ENCODE peak calls at places on chromosomes 11 and 22, in seven cellular contexts. N is stomach, M is Peyer's patch, E is IMR-90, W is suprapubic skin, L is GM12878, I is body of pancreas. T is an unnamed sample.

GRCh38 chr11:2520736-2521035 is 75.9 kb downstream of the KCNQ1 start:
- DNase-seq in L (no peak), I (peak), W (no peak), N (peak), E (no peak), M (no peak), T (no peak)

GRCh38 chr11:6611092-6612007 is 666 bp downstream of the TAF10 start:
- DNase-seq in I (peak), W (peak), E (peak), M (peak), N (no peak), L (no peak), T (no peak)

GRCh38 chr11:93497575-93497974 is 45.6 kb downstream of the SMCO4 start:
- DNase-seq in M (no peak), I (no peak), E (no peak), W (no peak), N (no peak), L (no peak), T (no peak)

GRCh38 chr22:38267086-38267485 is 5.7 kb downstream of the TMEM184B start:
- DNase-seq in E (peak), W (no peak), L (no peak), N (no peak), I (no peak), M (no peak), T (no peak)

GRCh38 chr11:35967042-35967441 is 23.2 kb downstream of the LDLRAD3 start:
- DNase-seq in N (no peak), E (no peak), W (no peak), L (no peak), I (no peak), M (no peak), T (no peak)

GRCh38 chr11:19365743-19366410 is 125.1 kb upstream of the E2F8 start:
- DNase-seq in I (no peak), W (no peak), M (no peak), L (no peak), N (no peak), E (no peak), T (no peak)

GRCh38 chr11:32200448-32200847 is 109.6 kb downstream of the RCN1 start:
- DNase-seq in L (no peak), I (no peak), E (no peak), M (no peak), N (no peak), W (no peak), T (no peak)

GRCh38 chr11:133181066-133181465 is 351.2 kb downstream of the OPCML start:
- DNase-seq in M (no peak), L (no peak), W (no peak), I (no peak), E (no peak), N (peak), T (no peak)

GRCh38 chr11:44066732-44067131 is 662 bp downstream of the ACCS start:
- DNase-seq in E (peak), W (no peak), M (peak), I (peak), L (no peak), N (no peak), T (no peak)

GRCh38 chr11:45146072-45147016 is at the start of gene PRDM11:
- DNase-seq in W (peak), I (peak), M (no peak), L (no peak), E (peak), N (peak), T (no peak)

GRCh38 chr11:73152086-73152853 is 10.2 kb upstream of the FCHSD2 start:
- DNase-seq in M (peak), E (no peak), I (no peak), L (no peak), N (peak), W (no peak), T (no peak)

GRCh38 chr11:114095899-114096298 is 36.4 kb downstream of the ZBTB16 start:
- DNase-seq in W (no peak), M (no peak), N (no peak), L (no peak), I (no peak), E (no peak), T (no peak)

GRCh38 chr11:107017433-107018227 is 646 bp downstream of the GUCY1A2 start:
- DNase-seq in E (no peak), M (no peak), N (no peak), W (peak), I (peak), L (no peak), T (no peak)

GRCh38 chr22:17990942-17991341 is 33.4 kb downstream of the MICAL3 start:
- DNase-seq in E (no peak), M (no peak), I (no peak), N (no peak), L (no peak), W (no peak), T (no peak)

GRCh38 chr22:40757071-40757470 is 62.1 kb downstream of the SLC25A17 start:
- DNase-seq in I (no peak), N (no peak), M (no peak), W (no peak), E (peak), L (no peak), T (no peak)

GRCh38 chr22:40723396-40723933 is 44.2 kb downstream of the MCHR1 start:
- DNase-seq in I (no peak), E (no peak), N (no peak), L (no peak), M (no peak), W (no peak), T (no peak)

GRCh38 chr11:130549393-130549999 is 101.1 kb downstream of the ADAMTS15 start:
- DNase-seq in E (no peak), I (no peak), M (no peak), W (no peak), L (no peak), N (no peak), T (no peak)

GRCh38 chr11:134266841-134267251 is 9.3 kb upstream of the GLB1L3 start:
- DNase-seq in W (no peak), I (no peak), E (peak), M (no peak), N (no peak), L (no peak), T (no peak)

GRCh38 chr11:7536102-7536501 is 22.3 kb downstream of the PPFIBP2 start:
- DNase-seq in I (peak), W (peak), L (no peak), N (no peak), M (peak), E (no peak), T (no peak)

GRCh38 chr11:22337571-22338464 is at the start of gene SLC17A6:
- DNase-seq in I (peak), M (no peak), L (no peak), W (no peak), N (no peak), E (peak), T (no peak)

GRCh38 chr22:45672564-45673481 is 1.2 kb downstream of the ATXN10 start:
- DNase-seq in M (no peak), W (no peak), I (no peak), L (no peak), N (no peak), E (no peak), T (no peak)

GRCh38 chr11:28448186-28448585 is 340.0 kb downstream of the METTL15 start:
- DNase-seq in M (no peak), I (no peak), E (peak), N (no peak), L (no peak), W (no peak), T (no peak)

GRCh38 chr22:20422271-20422958 is 15.2 kb downstream of the SCARF2 start:
- DNase-seq in M (no peak), L (no peak), I (no peak), N (no peak), W (peak), E (peak), T (no peak)

GRCh38 chr22:34036936-34037335 is 116.7 kb upstream of the LARGE1 start:
- DNase-seq in L (no peak), N (no peak), E (no peak), I (no peak), M (no peak), W (no peak), T (no peak)

GRCh38 chr11:11849127-11849746 is 7.5 kb downstream of the USP47 start:
- DNase-seq in L (peak), I (peak), W (no peak), E (peak), M (peak), N (peak), T (no peak)

GRCh38 chr11:111531687-111532364 is 8.7 kb upstream of the LAYN start:
- DNase-seq in M (no peak), I (no peak), N (no peak), E (peak), L (peak), W (no peak), T (no peak)
- TF ChIP-seq POLR2A in M (no peak), I (no peak), N (no peak), E (no peak), L (no peak), W (no peak), T (no peak)

GRCh38 chr11:60699282-60699681 is at the start of gene MS4A8:
- DNase-seq in W (no peak), L (no peak), E (no peak), N (no peak), M (peak), I (peak), T (no peak)

GRCh38 chr11:60703374-60703773 is 4.0 kb downstream of the MS4A8 start:
- DNase-seq in E (no peak), W (no peak), L (no peak), N (no peak), M (no peak), I (peak), T (no peak)

GRCh38 chr11:60705895-60706294 is 6.5 kb downstream of the MS4A8 start:
- DNase-seq in L (no peak), N (no peak), E (no peak), M (no peak), W (no peak), I (no peak), T (no peak)

GRCh38 chr11:60701509-60701818 is 2.1 kb downstream of the MS4A8 start:
- DNase-seq in M (no peak), I (no peak), E (no peak), W (no peak), N (no peak), L (no peak), T (no peak)

DNA sequence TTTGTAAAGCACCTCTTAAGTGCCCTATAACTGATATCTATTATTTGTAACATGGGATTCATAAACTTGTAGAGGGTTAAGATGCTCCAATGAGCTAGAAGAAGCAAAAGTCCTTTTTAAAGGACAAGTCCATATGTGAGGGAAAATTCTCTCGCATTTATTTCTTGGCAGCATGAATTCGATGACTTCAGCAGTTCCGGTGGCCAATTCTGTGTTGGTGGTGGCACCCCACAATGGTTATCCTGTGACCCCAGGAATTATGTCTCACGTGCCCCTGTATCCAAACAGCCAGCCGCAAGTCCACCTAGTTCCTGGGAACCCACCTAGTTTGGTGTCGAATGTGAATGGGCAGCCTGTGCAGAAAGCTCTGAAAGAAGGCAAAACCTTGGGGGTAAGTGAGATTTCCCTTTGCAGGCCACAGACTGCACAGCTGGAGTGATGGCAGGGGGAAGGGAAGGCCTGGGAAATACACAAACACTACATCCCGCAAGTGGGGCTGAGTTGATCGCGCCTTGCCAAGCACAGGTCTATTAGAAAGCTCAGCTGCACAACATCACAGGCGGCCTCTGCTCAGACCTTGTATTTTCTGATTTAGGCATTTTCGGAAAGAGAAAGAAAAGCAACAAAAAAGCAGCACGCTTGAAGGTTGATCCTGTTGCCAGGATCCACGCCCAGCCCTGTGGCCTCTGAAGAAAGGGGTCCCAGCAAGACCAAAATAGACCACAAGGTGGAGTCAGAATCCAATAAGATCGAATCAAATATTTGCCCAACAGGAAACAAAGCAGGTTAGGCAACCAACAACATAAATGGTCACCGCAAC is 1.5 kb downstream of the MS4A8 start:
- DNase-seq in M (no peak), E (no peak), N (peak), I (peak), L (no peak), W (no peak), T (no peak)
- TF ChIP-seq POLR2A in M (no peak), E (no peak), N (no peak), I (no peak), L (no peak), W (no peak), T (no peak)

GRCh38 chr11:65133724-65134123 is 595 bp downstream of the SYVN1 start:
- DNase-seq in E (no peak), L (no peak), W (peak), N (peak), I (peak), M (peak), T (no peak)

GRCh38 chr11:65132238-65132987 is 1.9 kb downstream of the SYVN1 start:
- DNase-seq in M (peak), E (no peak), I (no peak), W (peak), L (no peak), N (no peak), T (no peak)

GRCh38 chr11:65134240-65134951 is at the start of gene SYVN1:
- DNase-seq in W (peak), N (peak), E (peak), M (peak), I (peak), L (peak), T (peak)

GRCh38 chr11:65131895-65132237 is 2.5 kb downstream of the SYVN1 start:
- DNase-seq in L (no peak), W (peak), E (no peak), M (no peak), I (no peak), N (no peak), T (no peak)

GRCh38 chr11:65132988-65133700 is 1.2 kb downstream of the SYVN1 start:
- DNase-seq in N (peak), W (peak), L (no peak), E (no peak), I (peak), M (peak), T (no peak)
- TF ChIP-seq POLR2A in N (no peak), W (no peak), L (peak), E (no peak), I (peak), M (peak), T (peak)

GRCh38 chr11:123062892-123063395 is 1.0 kb upstream of the HSPA8 start:
- DNase-seq in W (no peak), M (no peak), E (peak), I (no peak), L (no peak), N (no peak), T (no peak)
- TF ChIP-seq POLR2A in W (no peak), M (no peak), E (peak), I (no peak), L (peak), N (no peak), T (no peak)

DNA sequence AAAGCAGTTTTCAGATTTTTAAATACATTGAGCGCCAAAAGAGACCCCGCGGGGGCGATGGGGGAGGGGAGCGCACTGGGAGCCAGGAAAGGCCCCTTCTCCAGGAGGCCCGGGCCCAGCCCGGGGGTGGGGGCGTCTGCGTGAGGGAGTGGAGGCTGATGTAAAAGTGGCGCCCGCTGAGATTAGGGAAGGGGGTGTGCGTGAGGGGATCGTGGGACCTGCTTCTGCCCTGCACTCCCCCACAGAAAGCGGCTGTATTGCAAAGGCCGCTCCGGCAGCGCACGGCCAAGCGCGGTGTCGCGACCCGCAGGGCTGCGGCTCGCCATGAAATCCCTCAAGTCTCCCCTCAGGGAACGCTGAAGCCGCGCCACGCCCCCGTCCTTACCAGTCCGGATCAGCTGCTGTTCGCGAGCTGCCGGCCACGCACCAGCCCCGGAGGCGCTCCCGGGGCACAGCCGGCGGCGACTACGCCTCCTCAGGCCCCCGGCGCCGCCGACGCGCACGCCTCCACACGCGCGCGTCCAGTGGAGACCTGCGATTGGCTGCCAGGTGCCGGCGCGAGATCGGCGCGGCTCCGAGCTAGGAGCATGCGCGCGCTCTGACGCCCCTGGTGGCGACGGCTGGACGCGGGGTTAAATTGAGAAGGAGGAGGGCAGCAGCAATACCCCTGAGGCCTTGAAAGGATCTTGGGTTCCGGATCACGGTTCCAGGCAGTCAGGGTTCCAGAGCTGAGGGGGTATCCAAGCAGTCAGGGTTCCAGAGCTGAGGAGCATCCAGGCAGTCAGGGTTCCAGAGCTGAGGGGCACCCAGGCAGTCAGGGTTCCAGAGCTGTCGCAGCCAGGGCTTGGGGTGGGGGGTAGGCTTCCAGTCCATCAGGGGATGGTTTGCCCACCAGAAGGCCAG is at the start of gene ZNF280B:
- DNase-seq in L (peak), E (peak), I (peak), W (peak), M (peak), N (peak), T (peak)
- TF ChIP-seq POLR2A in L (peak), E (no peak), I (peak), W (no peak), M (no peak), N (no peak), T (no peak)